ENCODE peak calls at places on chromosome 1, in five cellular contexts. J is H9, R is brain microvascular endothelial cell, V is GM23248, L is WERI-Rb-1. W is an unnamed sample.

GRCh38 chr1:183023601-183024351 is 556 bp downstream of the LAMC1 start:
- DNase-seq in V (peak), R (no peak), J (peak), L (peak), W (no peak)

GRCh38 chr1:8026153-8026975 is at the start of gene ERRFI1:
- DNase-seq in L (peak), J (peak), R (peak), V (peak), W (no peak)

GRCh38 chr1:36769886-36770830 is 264.2 kb downstream of the GRIK3 start:
- DNase-seq in L (peak), R (no peak), J (no peak), V (no peak), W (no peak)

GRCh38 chr1:214058071-214058470 is 70.3 kb downstream of the PROX1 start:
- DNase-seq in V (no peak), L (no peak), J (no peak), R (no peak), W (no peak)

GRCh38 chr1:192904438-192904895 is 95.6 kb downstream of the RGS2 start:
- DNase-seq in L (no peak), V (peak), J (no peak), R (peak), W (peak)

GRCh38 chr1:150477733-150478132 is 9.5 kb upstream of the TARS2 start:
- DNase-seq in R (peak), V (peak), L (no peak), J (no peak), W (peak)

GRCh38 chr1:168295715-168296114 is 15.0 kb downstream of the TBX19 start:
- DNase-seq in J (no peak), V (no peak), R (no peak), L (no peak), W (no peak)

GRCh38 chr1:177966199-177966598 is 3.7 kb downstream of the SEC16B start:
- DNase-seq in V (peak), J (no peak), L (no peak), R (no peak), W (no peak)

GRCh38 chr1:225877570-225877969 is 4.6 kb downstream of the TMEM63A start:
- DNase-seq in V (peak), R (peak), L (peak), J (peak), W (no peak)

GRCh38 chr1:172895761-172896160 is 155.0 kb downstream of the TNFSF18 start:
- DNase-seq in R (no peak), V (no peak), J (no peak), L (no peak), W (no peak)

GRCh38 chr1:38835230-38835827 is 24.2 kb downstream of the RRAGC start:
- DNase-seq in L (peak), R (peak), V (peak), J (peak), W (peak)

GRCh38 chr1:218865591-218865990 is 308.1 kb upstream of the LYPLAL1 start:
- DNase-seq in R (peak), L (no peak), J (no peak), V (peak), W (peak)

GRCh38 chr1:210332233-210332632 is 3.5 kb downstream of the HHAT start:
- DNase-seq in V (no peak), L (no peak), R (no peak), J (no peak), W (no peak)

GRCh38 chr1:117967900-117968299 is 38.4 kb downstream of the WDR3 start:
- DNase-seq in V (peak), L (no peak), R (no peak), J (no peak), W (peak)

GRCh38 chr1:219257751-219258150 is 84.1 kb downstream of the LYPLAL1 start:
- DNase-seq in L (no peak), V (no peak), R (no peak), J (no peak), W (no peak)

GRCh38 chr1:158285756-158286241 is 3.9 kb upstream of the CD1C start:
- DNase-seq in R (no peak), L (no peak), J (no peak), V (peak), W (no peak)

GRCh38 chr1:118842462-118843201 is 145.5 kb downstream of the TBX15 start:
- DNase-seq in V (no peak), J (no peak), R (no peak), L (peak), W (no peak)

GRCh38 chr1:19361231-19362147 is 49.4 kb downstream of the SLC66A1 start:
- DNase-seq in R (peak), J (no peak), V (peak), L (peak), W (peak)

GRCh38 chr1:53625049-53625448 is 113.9 kb downstream of the GLIS1 start:
- DNase-seq in V (peak), J (no peak), L (no peak), R (peak), W (no peak)

GRCh38 chr1:27591622-27592021 is 12.3 kb downstream of the AHDC1 start:
- DNase-seq in V (peak), J (no peak), R (no peak), L (no peak), W (no peak)

GRCh38 chr1:180542113-180542512 is 16.7 kb upstream of the OVAAL start:
- DNase-seq in L (no peak), V (peak), R (no peak), J (no peak), W (no peak)

GRCh38 chr1:43671193-43671592 is 21.2 kb downstream of the KDM4A start:
- DNase-seq in L (no peak), J (no peak), R (no peak), V (peak), W (no peak)

GRCh38 chr1:42422672-42423236 is 33.1 kb downstream of the ZMYND12 start:
- DNase-seq in R (no peak), L (peak), V (no peak), J (no peak), W (no peak)

GRCh38 chr1:32702599-32703478 is at the start of gene SYNC:
- DNase-seq in V (peak), L (peak), J (no peak), R (peak), W (no peak)

GRCh38 chr1:32705516-32705915 is 2.9 kb upstream of the SYNC start:
- DNase-seq in R (no peak), V (no peak), J (no peak), L (no peak), W (no peak)

GRCh38 chr1:32709075-32709474 is 6.5 kb upstream of the SYNC start:
- DNase-seq in L (no peak), R (no peak), V (no peak), J (no peak), W (no peak)

GRCh38 chr1:32703479-32704291 is 1.1 kb upstream of the SYNC start:
- DNase-seq in L (no peak), V (peak), J (no peak), R (peak), W (no peak)

DNA sequence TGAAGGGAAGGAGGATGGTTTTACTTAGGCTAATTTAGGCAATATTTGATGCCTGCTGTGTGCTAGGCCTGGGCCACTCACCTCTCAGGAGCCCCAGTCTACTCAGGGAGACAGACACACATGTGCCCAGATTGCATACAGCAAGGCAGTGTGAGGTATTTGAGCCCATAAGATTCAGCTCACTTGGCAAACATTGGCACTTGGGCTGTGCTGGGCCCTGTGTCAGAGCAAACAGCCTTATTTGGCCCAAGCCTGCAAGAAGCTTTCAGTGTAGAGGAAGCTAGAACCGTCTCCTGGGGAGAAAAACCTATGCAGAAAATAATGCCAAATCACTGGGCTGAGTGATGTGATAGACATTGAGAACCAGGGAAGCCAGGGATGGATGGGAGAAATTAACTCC is 3.9 kb upstream of the SYNC start:
- DNase-seq in L (no peak), R (no peak), V (peak), J (no peak), W (no peak)
- H3K27ac ChIP-seq in L (no peak), R (no peak), V (no peak), J (no peak), W (no peak)

GRCh38 chr1:239810071-239810481 is 281.6 kb upstream of the FMN2 start:
- DNase-seq in L (no peak), J (peak), R (no peak), V (peak), W (no peak)
- H3K27ac ChIP-seq in L (no peak), J (no peak), R (no peak), V (no peak), W (no peak)

DNA sequence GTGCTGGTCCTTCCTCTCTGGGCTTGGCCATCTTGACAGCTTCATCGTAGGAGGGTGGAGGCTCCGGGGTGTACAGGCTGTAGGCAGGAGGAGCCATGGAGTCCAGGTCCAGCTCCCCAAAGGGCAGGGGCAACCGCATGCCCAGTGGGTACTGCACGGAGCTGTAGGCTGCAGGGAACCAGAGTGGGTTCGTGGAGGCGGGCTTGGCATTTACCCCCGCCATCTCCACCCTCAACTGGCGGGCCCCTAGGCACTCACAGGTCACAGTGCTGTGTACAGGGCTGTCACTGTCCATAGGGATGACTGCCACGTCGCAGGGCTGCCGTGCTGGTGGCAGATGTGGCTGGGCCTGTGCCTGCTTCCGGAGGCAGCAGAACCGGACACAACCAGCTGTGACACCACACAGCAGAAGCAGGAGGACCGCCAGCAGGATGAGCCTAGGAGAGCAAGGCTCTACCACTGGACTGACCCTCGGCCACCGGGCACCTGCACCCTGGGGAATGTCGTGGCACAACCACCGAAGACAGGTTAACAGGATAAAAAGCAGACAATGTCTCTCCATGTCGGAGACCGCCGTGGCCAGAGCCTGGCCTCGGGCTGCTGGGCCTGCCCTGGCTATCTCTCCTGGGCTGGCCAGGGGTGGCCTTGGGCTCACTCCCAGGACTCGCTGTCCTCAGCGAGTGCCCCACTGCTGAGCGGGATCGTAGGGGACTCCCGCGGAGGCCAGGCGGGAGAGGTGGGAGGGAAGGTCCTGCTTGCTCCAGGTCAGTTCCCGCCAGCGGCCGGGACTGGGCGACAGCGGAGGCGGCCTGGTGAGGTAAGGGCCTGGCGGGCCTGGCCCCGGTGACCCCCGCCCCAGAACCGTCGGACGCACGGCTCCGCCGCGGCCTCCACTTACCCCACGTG is 831 bp downstream of the TMEM52 start:
- DNase-seq in L (no peak), V (no peak), J (no peak), R (no peak), W (no peak)
- H3K27ac ChIP-seq in L (no peak), V (no peak), J (no peak), R (no peak), W (no peak)

DNA sequence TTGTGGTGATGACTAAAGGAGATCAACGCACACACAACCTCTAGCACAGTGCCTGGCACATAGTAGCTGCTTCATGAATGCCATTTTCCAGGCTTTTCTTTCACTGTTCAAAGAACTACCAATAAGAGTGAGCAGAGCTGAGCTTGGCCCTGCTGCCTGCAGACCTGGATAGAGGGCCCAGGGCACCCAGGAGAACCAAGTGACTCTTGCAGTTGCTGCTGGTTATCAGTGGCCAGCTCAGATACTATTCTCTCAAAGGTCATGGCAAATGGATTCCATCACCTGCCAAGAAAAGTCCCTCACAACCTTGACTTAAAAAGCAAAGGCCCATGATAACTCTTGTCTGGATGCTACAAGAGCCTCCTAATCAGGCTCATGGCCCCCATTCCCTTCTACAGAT is 41.7 kb downstream of the PLPP3 start:
- DNase-seq in R (no peak), V (no peak), L (no peak), J (no peak), W (no peak)
- H3K27ac ChIP-seq in R (no peak), V (no peak), L (no peak), J (no peak), W (no peak)

DNA sequence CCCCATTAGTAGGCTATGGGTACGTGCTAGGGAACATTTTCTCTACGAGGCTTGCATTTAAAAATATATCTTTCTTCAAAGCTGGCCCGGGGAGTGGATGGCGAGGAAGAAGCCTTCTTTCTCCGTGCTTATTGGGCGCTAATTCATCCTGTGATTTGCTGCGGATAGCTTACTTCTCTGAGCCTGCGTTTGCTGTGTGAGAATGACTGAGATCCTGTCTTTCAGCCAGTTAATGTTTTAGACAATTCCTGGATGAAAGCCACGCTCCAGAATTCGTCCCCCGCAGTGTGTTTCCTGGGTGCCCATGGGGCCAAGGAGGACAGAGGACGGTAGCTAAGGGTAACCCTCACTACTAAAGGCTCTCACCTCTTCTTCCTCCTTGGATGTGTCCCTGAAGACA is 57.8 kb upstream of the TARBP1 start:
- DNase-seq in R (no peak), V (no peak), J (no peak), L (no peak), W (no peak)
- H3K27ac ChIP-seq in R (no peak), V (no peak), J (no peak), L (no peak), W (peak)

GRCh38 chr1:10671551-10672375 is 124.7 kb downstream of the CASZ1 start:
- DNase-seq in L (no peak), V (no peak), J (no peak), R (no peak), W (no peak)
- H3K27ac ChIP-seq in L (peak), V (no peak), J (no peak), R (no peak), W (no peak)

GRCh38 chr1:201397675-201398074 is 1.4 kb downstream of the LAD1 start:
- DNase-seq in R (no peak), L (no peak), V (no peak), J (no peak), W (peak)

GRCh38 chr1:201394596-201394995 is 4.5 kb downstream of the LAD1 start:
- DNase-seq in J (no peak), R (no peak), V (no peak), L (no peak), W (no peak)

GRCh38 chr1:201399018-201399351 is at the start of gene LAD1:
- DNase-seq in R (no peak), V (no peak), L (no peak), J (no peak), W (no peak)

GRCh38 chr1:201395936-201396335 is 3.2 kb downstream of the LAD1 start:
- DNase-seq in V (no peak), R (no peak), J (no peak), L (no peak), W (no peak)

GRCh38 chr1:201396859-201397464 is 2.2 kb downstream of the LAD1 start:
- DNase-seq in V (no peak), L (no peak), J (no peak), R (no peak), W (peak)
- H3K27ac ChIP-seq in V (no peak), L (no peak), J (no peak), R (no peak), W (peak)

DNA sequence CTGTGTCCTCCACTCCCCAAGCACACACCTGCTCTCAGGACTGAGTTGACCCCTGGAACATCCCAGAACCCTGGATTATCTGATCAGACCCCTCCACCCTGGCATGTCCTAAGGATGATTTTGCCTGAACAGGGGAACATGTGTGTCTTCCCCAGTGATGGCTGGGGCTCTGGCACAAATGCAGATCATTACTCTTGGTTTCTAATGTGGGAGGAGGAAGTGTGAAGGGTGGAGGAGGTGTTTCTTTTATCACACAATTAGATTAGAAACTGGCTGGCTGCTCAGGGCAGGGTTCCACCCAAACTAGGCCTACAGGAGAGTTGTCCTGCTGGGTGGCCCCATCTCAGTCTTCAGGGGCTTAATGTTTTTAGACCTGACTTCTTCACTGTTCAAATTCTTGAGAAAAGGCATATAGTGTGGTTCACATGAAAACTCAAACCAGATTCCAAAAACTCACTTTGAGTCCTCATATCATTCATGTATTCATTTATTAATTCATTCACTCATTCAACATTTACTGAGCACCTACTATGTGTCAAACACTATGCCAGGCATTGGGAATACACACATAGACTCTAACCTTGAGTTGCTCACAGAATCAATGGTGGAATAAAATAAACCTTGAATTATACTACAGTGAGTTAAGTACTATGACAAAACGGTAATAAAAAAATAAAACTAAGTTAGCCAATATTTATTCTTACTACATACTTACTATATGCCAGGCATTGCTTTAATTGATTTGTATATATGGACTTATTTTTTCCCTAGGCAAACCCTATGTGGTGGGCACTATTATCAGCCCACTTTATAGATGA is 221.9 kb upstream of the JUN start:
- DNase-seq in J (peak), V (no peak), R (no peak), L (no peak), W (no peak)
- H3K27ac ChIP-seq in J (no peak), V (no peak), R (no peak), L (no peak), W (no peak)

W was measured in epithelial cell of prostate.